ENCODE peak calls at places on chromosomes 1 and 21, in eight cellular contexts. A is brain microvascular endothelial cell; C is HFF-Myc; I is right lobe of liver; P is effector memory CD4-positive, alpha-beta T cell; N is AG10803; J is upper lobe of right lung; S is endodermal cell. G is an unnamed sample.

GRCh38 chr1:60280764-60281278 is 207.3 kb upstream of the C1orf87 start:
- DNase-seq in A (no peak), N (no peak), J (no peak), C (no peak), S (no peak), P (no peak), I (no peak), G (peak)

GRCh38 chr1:201468844-201469644 is at the start of gene PHLDA3:
- DNase-seq in N (peak), A (peak), P (peak), J (peak), S (peak), C (no peak), I (peak), G (peak)

GRCh38 chr1:8941906-8942305 is 3.8 kb upstream of the CA6 start:
- DNase-seq in J (no peak), P (no peak), A (peak), I (no peak), C (no peak), N (peak), S (no peak), G (peak)

GRCh38 chr1:117301906-117302305 is 65.3 kb upstream of the MAN1A2 start:
- DNase-seq in I (no peak), P (no peak), S (no peak), A (no peak), J (no peak), C (no peak), N (no peak), G (no peak)

GRCh38 chr21:26557106-26557505 is 16.0 kb downstream of the CYYR1 start:
- DNase-seq in C (no peak), J (no peak), P (no peak), S (no peak), I (no peak), A (no peak), N (no peak), G (peak)

GRCh38 chr1:234871710-234872262 is 256.9 kb downstream of the TOMM20 start:
- DNase-seq in J (no peak), C (no peak), A (peak), N (peak), S (peak), I (no peak), P (no peak), G (no peak)

GRCh38 chr1:111895456-111895855 is 94.0 kb downstream of the KCND3 start:
- DNase-seq in I (no peak), S (peak), J (no peak), P (no peak), A (no peak), N (no peak), C (no peak), G (peak)

GRCh38 chr1:228157381-228158126 is 7.8 kb downstream of the GJC2 start:
- DNase-seq in A (no peak), N (no peak), P (no peak), S (no peak), I (peak), C (no peak), J (peak), G (no peak)

GRCh38 chr1:25692560-25692959 is 76.0 kb downstream of the MAN1C1 start:
- DNase-seq in P (no peak), J (no peak), S (peak), C (no peak), I (no peak), A (no peak), N (no peak), G (peak)

GRCh38 chr1:24111264-24111997 is 504 bp downstream of the MYOM3 start:
- DNase-seq in A (no peak), N (peak), P (no peak), J (peak), C (no peak), I (no peak), S (no peak), G (no peak)
- H3K4me3 ChIP-seq in A (no peak), N (no peak), P (no peak), J (no peak), C (no peak), I (no peak), S (no peak), G (no peak)

GRCh38 chr21:15036189-15036588 is 28.6 kb downstream of the NRIP1 start:
- DNase-seq in I (no peak), C (no peak), A (no peak), P (no peak), N (no peak), J (no peak), S (no peak), G (no peak)

GRCh38 chr21:15037095-15037730 is 27.6 kb downstream of the NRIP1 start:
- DNase-seq in P (no peak), J (no peak), S (no peak), A (no peak), N (no peak), C (no peak), I (no peak), G (no peak)

GRCh38 chr21:15031790-15032357 is 32.9 kb downstream of the NRIP1 start:
- DNase-seq in I (no peak), S (no peak), A (peak), N (peak), J (no peak), P (no peak), C (no peak), G (no peak)

GRCh38 chr21:15037894-15038293 is 26.9 kb downstream of the NRIP1 start:
- DNase-seq in N (no peak), S (no peak), J (no peak), I (no peak), A (no peak), P (no peak), C (no peak), G (no peak)

DNA sequence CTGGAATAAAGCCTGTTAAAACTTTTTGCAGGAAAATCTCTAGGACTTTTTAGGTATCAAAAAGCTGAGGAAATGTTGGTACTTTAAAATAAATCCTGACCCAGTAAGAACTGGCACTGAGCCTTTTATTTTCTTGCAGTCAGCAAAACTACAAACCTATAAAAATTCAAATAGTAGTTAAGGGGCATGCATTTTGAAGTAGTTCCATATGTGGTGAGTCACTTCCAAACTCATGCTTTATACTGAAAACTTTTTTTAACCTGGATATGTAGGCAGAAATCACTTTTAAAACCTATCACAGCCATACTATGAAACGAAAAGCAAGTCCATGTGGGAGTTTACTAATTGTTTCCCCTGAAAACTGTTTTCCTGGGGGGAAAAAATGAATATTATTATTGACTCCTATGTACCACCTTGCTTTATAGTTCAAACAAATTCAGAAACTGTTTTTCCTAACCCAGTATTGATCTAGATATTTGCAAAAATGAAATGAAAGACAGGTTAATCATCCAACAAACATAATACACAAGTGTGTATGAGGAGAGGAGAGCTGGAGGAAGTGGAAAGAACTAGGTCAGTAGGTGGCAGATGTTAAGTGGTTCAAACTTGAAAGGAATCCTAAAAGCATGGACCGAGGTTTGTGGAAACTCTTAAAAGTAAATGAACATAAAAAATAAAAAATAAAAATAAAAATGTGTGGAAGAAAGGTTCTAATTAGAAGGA is 30.5 kb downstream of the NRIP1 start:
- DNase-seq in C (peak), S (no peak), I (no peak), N (peak), P (no peak), A (no peak), J (no peak), G (peak)
- H3K4me3 ChIP-seq in C (peak), S (no peak), I (no peak), N (no peak), P (no peak), A (no peak), J (no peak), G (peak)

GRCh38 chr1:237058470-237058869 is 16.5 kb downstream of the RYR2 start:
- DNase-seq in I (no peak), J (no peak), P (no peak), C (no peak), S (peak), A (no peak), N (no peak), G (no peak)
- H3K4me3 ChIP-seq in I (no peak), J (no peak), P (no peak), C (no peak), S (no peak), A (no peak), N (no peak), G (no peak)

GRCh38 chr1:16961297-16962124 is 18.9 kb downstream of the MFAP2 start:
- DNase-seq in N (no peak), C (no peak), P (no peak), S (no peak), A (no peak), I (no peak), J (no peak), G (no peak)
- H3K4me3 ChIP-seq in N (peak), C (peak), P (peak), S (peak), A (peak), I (no peak), J (peak), G (peak)

DNA sequence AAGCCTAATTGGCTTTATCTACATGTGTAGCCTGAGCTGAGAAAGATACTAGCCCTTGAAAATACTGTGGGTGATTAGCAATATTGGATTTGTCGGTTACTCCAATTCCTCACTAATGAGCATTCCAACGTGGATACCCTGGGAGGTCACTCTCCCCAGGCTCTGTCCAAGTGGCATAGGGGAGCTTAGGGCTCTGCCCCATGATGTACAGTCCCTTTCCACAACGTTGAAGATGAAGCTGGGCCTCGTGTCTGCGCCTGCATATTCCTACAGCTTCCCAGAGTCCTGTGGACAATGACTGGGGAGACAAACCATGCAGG is 2.6 kb downstream of the RCC1 start:
- DNase-seq in P (no peak), S (no peak), N (no peak), J (no peak), C (no peak), A (no peak), I (no peak), G (peak)
- H3K4me3 ChIP-seq in P (no peak), S (peak), N (peak), J (peak), C (peak), A (peak), I (peak), G (peak)

DNA sequence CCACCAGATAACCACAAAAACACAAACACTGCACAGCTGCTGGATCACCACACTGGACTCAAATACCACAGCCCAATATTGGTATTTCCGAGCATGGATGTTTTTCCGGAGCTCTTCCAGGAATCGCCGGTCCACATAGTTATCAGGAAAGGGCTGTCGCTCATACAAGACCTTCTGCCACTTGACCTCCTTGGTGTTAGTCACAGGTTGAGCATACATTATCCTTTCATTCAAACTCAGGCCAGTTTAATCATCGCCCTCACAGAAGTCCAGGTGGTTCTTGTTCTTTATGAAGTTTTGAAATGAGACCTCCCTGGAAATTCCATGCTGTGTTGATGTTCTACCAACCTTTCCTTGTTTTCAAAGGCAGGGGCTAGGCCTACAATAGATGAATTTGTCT is 1.5 kb downstream of the PIGC start:
- DNase-seq in J (no peak), N (no peak), P (no peak), I (no peak), S (no peak), C (no peak), A (no peak), G (no peak)
- H3K4me3 ChIP-seq in J (no peak), N (no peak), P (no peak), I (no peak), S (peak), C (peak), A (no peak), G (no peak)

DNA sequence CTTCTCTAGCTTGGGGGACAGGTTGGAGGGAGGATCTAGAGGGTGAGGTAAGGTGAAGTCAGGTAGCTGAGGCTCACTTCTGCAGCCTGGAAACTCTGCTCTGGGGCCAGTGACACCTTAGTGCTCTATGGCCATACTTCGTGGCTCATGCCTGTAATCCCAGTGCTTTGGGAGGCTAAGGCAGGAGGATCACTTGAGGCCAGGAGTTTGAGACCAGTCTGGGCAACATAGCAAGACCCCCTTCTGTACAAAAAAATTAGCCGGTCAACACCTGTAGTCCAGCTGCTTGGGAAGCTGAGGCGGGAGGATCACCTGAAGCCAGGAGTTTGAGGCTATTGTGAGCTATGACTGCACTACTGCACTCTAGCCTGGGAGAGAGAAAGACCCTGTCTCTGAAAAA is 5.8 kb downstream of the LMNA start:
- DNase-seq in C (no peak), P (no peak), J (no peak), I (no peak), A (no peak), N (no peak), S (no peak), G (no peak)
- H3K4me3 ChIP-seq in C (peak), P (no peak), J (no peak), I (no peak), A (peak), N (peak), S (no peak), G (no peak)

DNA sequence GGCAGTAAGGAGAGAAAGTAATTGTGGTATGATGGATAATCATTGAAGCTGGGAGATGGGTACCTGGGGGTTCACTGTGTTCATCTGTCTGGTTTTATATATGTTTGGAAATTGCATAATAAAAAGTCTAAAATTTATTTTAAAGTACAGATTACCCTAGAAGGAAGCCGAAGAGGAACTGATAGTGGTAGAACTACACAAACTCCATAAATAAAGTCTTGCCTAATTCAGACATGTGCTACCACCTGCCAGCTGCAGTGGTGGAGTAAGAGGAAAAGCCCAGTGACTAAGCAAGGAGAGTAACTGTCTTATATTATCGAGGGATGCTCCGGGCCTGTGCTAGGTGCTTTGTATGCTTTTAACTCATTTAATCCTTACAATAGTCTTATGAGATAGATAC is 56.6 kb upstream of the HNRNPU start:
- DNase-seq in S (no peak), P (no peak), C (no peak), N (no peak), J (no peak), A (no peak), I (no peak), G (no peak)
- H3K4me3 ChIP-seq in S (no peak), P (no peak), C (no peak), N (no peak), J (no peak), A (no peak), I (no peak), G (no peak)